ENCODE peak calls at places on chromosomes 3 and 15, in nine cellular contexts. One of them, this sample, is unnamed.

GRCh38 chr3:33119891-33120290 is 6.1 kb downstream of the CRTAP start:
- DNase-seq in right lobe of liver: no peak
- DNase-seq in GM12891: no peak
- DNase-seq in transverse colon: no peak
- DNase-seq in adrenal gland: peak
- DNase-seq in stomach: no peak
- DNase-seq in prostate gland: no peak
- DNase-seq in uterus: no peak
- DNase-seq in body of pancreas: no peak
- DNase-seq in this sample: no peak

GRCh38 chr15:93982226-93982641 is 249.1 kb upstream of the MCTP2 start:
- DNase-seq in right lobe of liver: no peak
- DNase-seq in GM12891: no peak
- DNase-seq in transverse colon: no peak
- DNase-seq in adrenal gland: peak
- DNase-seq in stomach: no peak
- DNase-seq in prostate gland: no peak
- DNase-seq in uterus: peak
- DNase-seq in body of pancreas: no peak
- DNase-seq in this sample: no peak

GRCh38 chr3:113214917-113215595 is 3.7 kb downstream of the BOC start:
- DNase-seq in right lobe of liver: no peak
- DNase-seq in GM12891: no peak
- DNase-seq in transverse colon: no peak
- DNase-seq in adrenal gland: no peak
- DNase-seq in stomach: no peak
- DNase-seq in prostate gland: no peak
- DNase-seq in uterus: no peak
- DNase-seq in body of pancreas: no peak
- DNase-seq in this sample: no peak

GRCh38 chr3:86554346-86554745 is 436.6 kb downstream of the VGLL3 start:
- DNase-seq in right lobe of liver: no peak
- DNase-seq in GM12891: no peak
- DNase-seq in transverse colon: no peak
- DNase-seq in adrenal gland: no peak
- DNase-seq in stomach: no peak
- DNase-seq in prostate gland: no peak
- DNase-seq in uterus: no peak
- DNase-seq in body of pancreas: no peak
- DNase-seq in this sample: no peak

GRCh38 chr3:48248095-48248863 is 7.4 kb downstream of the ZNF589 start:
- DNase-seq in right lobe of liver: no peak
- DNase-seq in GM12891: no peak
- DNase-seq in transverse colon: no peak
- DNase-seq in adrenal gland: no peak
- DNase-seq in stomach: no peak
- DNase-seq in prostate gland: no peak
- DNase-seq in uterus: no peak
- DNase-seq in body of pancreas: no peak
- DNase-seq in this sample: no peak

GRCh38 chr3:14561051-14561634 is 21.0 kb upstream of the GRIP2 start:
- DNase-seq in right lobe of liver: no peak
- DNase-seq in GM12891: no peak
- DNase-seq in transverse colon: no peak
- DNase-seq in adrenal gland: peak
- DNase-seq in stomach: no peak
- DNase-seq in prostate gland: no peak
- DNase-seq in uterus: no peak
- DNase-seq in body of pancreas: no peak
- DNase-seq in this sample: no peak

GRCh38 chr3:124834723-124835718 is 52.1 kb downstream of the ITGB5 start:
- DNase-seq in right lobe of liver: peak
- DNase-seq in GM12891: peak
- DNase-seq in transverse colon: peak
- DNase-seq in adrenal gland: peak
- DNase-seq in stomach: peak
- DNase-seq in prostate gland: peak
- DNase-seq in uterus: peak
- DNase-seq in body of pancreas: peak
- DNase-seq in this sample: peak

GRCh38 chr15:62732078-62732477 is 310.5 kb upstream of the TPM1 start:
- DNase-seq in right lobe of liver: no peak
- DNase-seq in GM12891: no peak
- DNase-seq in transverse colon: no peak
- DNase-seq in adrenal gland: no peak
- DNase-seq in stomach: no peak
- DNase-seq in prostate gland: no peak
- DNase-seq in uterus: no peak
- DNase-seq in body of pancreas: no peak
- DNase-seq in this sample: no peak

GRCh38 chr3:133730993-133731392 is 15.2 kb upstream of the TF start:
- DNase-seq in right lobe of liver: no peak
- DNase-seq in GM12891: no peak
- DNase-seq in transverse colon: no peak
- DNase-seq in adrenal gland: no peak
- DNase-seq in stomach: no peak
- DNase-seq in prostate gland: no peak
- DNase-seq in uterus: no peak
- DNase-seq in body of pancreas: no peak
- DNase-seq in this sample: no peak

GRCh38 chr15:28894631-28895030 is 8.9 kb downstream of the APBA2 start:
- DNase-seq in right lobe of liver: no peak
- DNase-seq in GM12891: no peak
- DNase-seq in transverse colon: no peak
- DNase-seq in adrenal gland: no peak
- DNase-seq in stomach: no peak
- DNase-seq in prostate gland: no peak
- DNase-seq in uterus: no peak
- DNase-seq in body of pancreas: no peak
- DNase-seq in this sample: no peak
- TF ChIP-seq POLR2A in right lobe of liver: no peak
- TF ChIP-seq POLR2A in GM12891: no peak
- TF ChIP-seq POLR2A in transverse colon: no peak
- TF ChIP-seq POLR2A in adrenal gland: no peak
- TF ChIP-seq POLR2A in stomach: no peak
- TF ChIP-seq POLR2A in prostate gland: no peak
- TF ChIP-seq POLR2A in uterus: no peak
- TF ChIP-seq POLR2A in body of pancreas: no peak
- TF ChIP-seq POLR2A in this sample: no peak

GRCh38 chr3:49939858-49940666 is at the start of gene RBM6:
- DNase-seq in right lobe of liver: peak
- DNase-seq in GM12891: peak
- DNase-seq in transverse colon: peak
- DNase-seq in adrenal gland: peak
- DNase-seq in stomach: peak
- DNase-seq in prostate gland: peak
- DNase-seq in uterus: peak
- DNase-seq in body of pancreas: peak
- DNase-seq in this sample: peak
- TF ChIP-seq POLR2A in right lobe of liver: peak
- TF ChIP-seq POLR2A in GM12891: peak
- TF ChIP-seq POLR2A in transverse colon: peak
- TF ChIP-seq POLR2A in adrenal gland: peak
- TF ChIP-seq POLR2A in stomach: no peak
- TF ChIP-seq POLR2A in prostate gland: peak
- TF ChIP-seq POLR2A in uterus: peak
- TF ChIP-seq POLR2A in body of pancreas: peak
- TF ChIP-seq POLR2A in this sample: peak

GRCh38 chr15:40410476-40410875 is 4.9 kb downstream of the IVD start:
- DNase-seq in right lobe of liver: no peak
- DNase-seq in GM12891: no peak
- DNase-seq in transverse colon: no peak
- DNase-seq in adrenal gland: no peak
- DNase-seq in stomach: no peak
- DNase-seq in prostate gland: no peak
- DNase-seq in uterus: no peak
- DNase-seq in body of pancreas: no peak
- DNase-seq in this sample: no peak

GRCh38 chr15:40409366-40409765 is 3.8 kb downstream of the IVD start:
- DNase-seq in right lobe of liver: no peak
- DNase-seq in GM12891: no peak
- DNase-seq in transverse colon: no peak
- DNase-seq in adrenal gland: no peak
- DNase-seq in stomach: no peak
- DNase-seq in prostate gland: peak
- DNase-seq in uterus: no peak
- DNase-seq in body of pancreas: no peak
- DNase-seq in this sample: no peak

GRCh38 chr15:40407343-40407990 is 1.9 kb downstream of the IVD start:
- DNase-seq in right lobe of liver: no peak
- DNase-seq in GM12891: peak
- DNase-seq in transverse colon: no peak
- DNase-seq in adrenal gland: no peak
- DNase-seq in stomach: no peak
- DNase-seq in prostate gland: no peak
- DNase-seq in uterus: no peak
- DNase-seq in body of pancreas: no peak
- DNase-seq in this sample: no peak

GRCh38 chr15:40405501-40406381 is at the start of gene IVD:
- DNase-seq in right lobe of liver: peak
- DNase-seq in GM12891: peak
- DNase-seq in transverse colon: peak
- DNase-seq in adrenal gland: peak
- DNase-seq in stomach: peak
- DNase-seq in prostate gland: peak
- DNase-seq in uterus: peak
- DNase-seq in body of pancreas: peak
- DNase-seq in this sample: peak
- TF ChIP-seq POLR2A in right lobe of liver: peak
- TF ChIP-seq POLR2A in GM12891: peak
- TF ChIP-seq POLR2A in transverse colon: peak
- TF ChIP-seq POLR2A in adrenal gland: peak
- TF ChIP-seq POLR2A in stomach: no peak
- TF ChIP-seq POLR2A in prostate gland: no peak
- TF ChIP-seq POLR2A in uterus: peak
- TF ChIP-seq POLR2A in body of pancreas: peak
- TF ChIP-seq POLR2A in this sample: peak

GRCh38 chr15:40893733-40894688 is at the start of gene VPS18:
- DNase-seq in right lobe of liver: peak
- DNase-seq in GM12891: peak
- DNase-seq in transverse colon: peak
- DNase-seq in adrenal gland: peak
- DNase-seq in stomach: peak
- DNase-seq in prostate gland: peak
- DNase-seq in uterus: peak
- DNase-seq in body of pancreas: peak
- DNase-seq in this sample: peak
- TF ChIP-seq POLR2A in right lobe of liver: peak
- TF ChIP-seq POLR2A in GM12891: peak
- TF ChIP-seq POLR2A in transverse colon: peak
- TF ChIP-seq POLR2A in adrenal gland: peak
- TF ChIP-seq POLR2A in stomach: no peak
- TF ChIP-seq POLR2A in prostate gland: peak
- TF ChIP-seq POLR2A in uterus: peak
- TF ChIP-seq POLR2A in body of pancreas: peak
- TF ChIP-seq POLR2A in this sample: peak

DNA sequence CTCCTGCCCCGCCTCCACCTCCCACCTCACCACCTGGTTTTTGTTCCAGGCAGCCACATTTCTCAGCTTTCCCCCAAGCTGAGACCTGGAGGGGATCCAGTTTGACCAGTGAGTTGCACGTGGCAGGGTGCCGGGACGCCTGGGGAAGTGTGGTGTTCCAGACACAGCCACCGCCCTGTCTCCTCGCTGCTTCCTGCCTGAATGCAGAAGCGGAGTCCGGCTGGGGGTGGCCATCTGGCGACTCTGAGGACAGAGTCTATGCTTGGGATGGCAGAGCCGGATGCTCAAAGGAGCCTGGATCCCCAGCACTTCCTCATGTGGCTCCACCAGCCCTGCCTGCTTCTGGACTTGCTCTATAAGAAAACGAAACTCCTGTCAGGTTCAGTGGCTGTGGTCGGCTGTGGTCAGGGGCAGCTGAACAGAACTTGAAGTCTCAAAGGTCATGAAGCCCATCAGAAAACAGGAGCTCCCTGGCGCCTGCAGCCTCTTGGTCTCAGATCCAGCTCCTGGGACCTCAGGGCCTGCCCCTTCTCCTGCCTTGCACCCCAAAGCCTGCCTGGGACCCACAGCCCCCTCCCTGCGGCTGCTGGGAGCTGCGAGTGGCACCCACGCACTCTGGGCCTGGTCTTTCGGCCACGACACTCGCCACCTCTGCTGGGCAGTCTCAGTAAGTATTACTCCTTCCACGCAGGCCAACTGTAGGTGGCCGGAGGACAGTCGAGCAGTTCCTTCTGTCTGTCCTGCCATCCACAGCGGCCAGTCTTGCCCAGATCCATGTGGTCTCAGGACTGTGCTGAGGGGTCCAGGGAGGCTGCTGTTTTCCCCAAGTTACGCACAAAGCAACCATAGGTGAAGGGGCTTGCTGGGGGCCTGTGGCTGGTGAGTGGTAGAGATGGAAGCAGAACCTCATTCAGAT is 112.8 kb upstream of the MEF2A start:
- DNase-seq in right lobe of liver: peak
- DNase-seq in GM12891: peak
- DNase-seq in transverse colon: peak
- DNase-seq in adrenal gland: peak
- DNase-seq in stomach: peak
- DNase-seq in prostate gland: no peak
- DNase-seq in uterus: peak
- DNase-seq in body of pancreas: no peak
- DNase-seq in this sample: no peak
- TF ChIP-seq POLR2A in right lobe of liver: peak
- TF ChIP-seq POLR2A in GM12891: no peak
- TF ChIP-seq POLR2A in transverse colon: peak
- TF ChIP-seq POLR2A in adrenal gland: peak
- TF ChIP-seq POLR2A in stomach: no peak
- TF ChIP-seq POLR2A in prostate gland: no peak
- TF ChIP-seq POLR2A in uterus: no peak
- TF ChIP-seq POLR2A in body of pancreas: peak
- TF ChIP-seq POLR2A in this sample: no peak

DNA sequence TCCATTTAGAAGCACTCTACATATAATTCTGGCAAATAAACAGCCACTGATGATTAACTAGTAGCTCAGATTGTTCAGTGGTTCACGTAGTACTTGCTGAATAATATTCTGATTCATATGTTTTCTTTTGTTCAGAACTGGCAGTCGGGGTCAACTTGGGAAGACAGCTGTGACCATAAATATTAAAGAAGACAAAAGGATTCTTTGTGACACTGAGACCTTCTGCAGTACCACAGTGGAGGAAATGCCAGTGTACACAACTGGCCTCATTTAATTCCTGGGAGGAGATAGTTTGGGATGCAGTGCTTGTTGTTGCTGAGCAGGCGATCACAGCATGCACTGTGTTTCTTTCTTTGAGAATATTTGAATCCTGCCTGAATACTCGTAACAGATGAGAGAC is 26.6 kb upstream of the MCF2L2 start:
- DNase-seq in right lobe of liver: no peak
- DNase-seq in GM12891: no peak
- DNase-seq in transverse colon: no peak
- DNase-seq in adrenal gland: peak
- DNase-seq in stomach: no peak
- DNase-seq in prostate gland: no peak
- DNase-seq in uterus: no peak
- DNase-seq in body of pancreas: no peak
- DNase-seq in this sample: no peak
- TF ChIP-seq POLR2A in right lobe of liver: no peak
- TF ChIP-seq POLR2A in GM12891: no peak
- TF ChIP-seq POLR2A in transverse colon: no peak
- TF ChIP-seq POLR2A in adrenal gland: peak
- TF ChIP-seq POLR2A in stomach: no peak
- TF ChIP-seq POLR2A in prostate gland: no peak
- TF ChIP-seq POLR2A in uterus: no peak
- TF ChIP-seq POLR2A in body of pancreas: no peak
- TF ChIP-seq POLR2A in this sample: no peak

This sample was measured in erythroblast.